ENCODE peak calls at places on chromosomes 13 and 19, in five cellular contexts. S, L, P, X and O are unnamed samples. For H3K9me3, the result is how much of the 10 kb centered on the place peaks cover.

GRCh38 chr13:62626771-62627170 is 1211.1 kb upstream of the PCDH20 start:
- DNase-seq in S (no peak), L (peak), P (no peak), X (no peak), O (no peak)

GRCh38 chr13:112716841-112717520 is 27.1 kb downstream of the ATP11A start:
- DNase-seq in S (no peak), L (no peak), P (no peak), X (no peak), O (no peak)

GRCh38 chr19:45863840-45864628 is at the start of gene FOXA3:
- DNase-seq in S (peak), L (peak), P (peak), X (peak), O (no peak)

GRCh38 chr19:7637374-7638256 is 705 bp downstream of the STXBP2 start:
- DNase-seq in S (no peak), L (peak), P (peak), X (no peak), O (no peak)

GRCh38 chr19:7516281-7516862 is 469 bp downstream of the ZNF358 start:
- DNase-seq in S (peak), L (no peak), P (peak), X (no peak), O (no peak)

GRCh38 chr13:77507931-77508776 is 27.4 kb upstream of the SCEL start:
- DNase-seq in S (peak), L (peak), P (no peak), X (no peak), O (peak)

GRCh38 chr13:91647361-91647970 is 249.0 kb downstream of the GPC5 start:
- DNase-seq in S (peak), L (peak), P (peak), X (peak), O (no peak)

GRCh38 chr19:41612483-41612882 is 14.4 kb downstream of the CEACAM4 start:
- DNase-seq in S (no peak), L (no peak), P (no peak), X (no peak), O (no peak)

GRCh38 chr19:33522371-33522662 is 726 bp upstream of the PEPD start:
- DNase-seq in S (no peak), L (no peak), P (no peak), X (no peak), O (no peak)

GRCh38 chr13:98941536-98941935 is 36.3 kb downstream of the DOCK9 start:
- DNase-seq in S (no peak), L (no peak), P (no peak), X (no peak), O (no peak)

GRCh38 chr13:30580852-30581502 is 36.7 kb upstream of the USPL1 start:
- DNase-seq in S (peak), L (peak), P (no peak), X (no peak), O (no peak)

GRCh38 chr13:75357576-75358295 is 124.2 kb downstream of the TBC1D4 start:
- DNase-seq in S (peak), L (peak), P (peak), X (peak), O (peak)

GRCh38 chr19:56567274-56568120 is at the start of gene ZNF470:
- DNase-seq in S (peak), L (peak), P (peak), X (peak), O (no peak)
- H3K9me3 ChIP-seq in S (under half), L (half or more), P (half or more), X (under half), O (under half)

DNA sequence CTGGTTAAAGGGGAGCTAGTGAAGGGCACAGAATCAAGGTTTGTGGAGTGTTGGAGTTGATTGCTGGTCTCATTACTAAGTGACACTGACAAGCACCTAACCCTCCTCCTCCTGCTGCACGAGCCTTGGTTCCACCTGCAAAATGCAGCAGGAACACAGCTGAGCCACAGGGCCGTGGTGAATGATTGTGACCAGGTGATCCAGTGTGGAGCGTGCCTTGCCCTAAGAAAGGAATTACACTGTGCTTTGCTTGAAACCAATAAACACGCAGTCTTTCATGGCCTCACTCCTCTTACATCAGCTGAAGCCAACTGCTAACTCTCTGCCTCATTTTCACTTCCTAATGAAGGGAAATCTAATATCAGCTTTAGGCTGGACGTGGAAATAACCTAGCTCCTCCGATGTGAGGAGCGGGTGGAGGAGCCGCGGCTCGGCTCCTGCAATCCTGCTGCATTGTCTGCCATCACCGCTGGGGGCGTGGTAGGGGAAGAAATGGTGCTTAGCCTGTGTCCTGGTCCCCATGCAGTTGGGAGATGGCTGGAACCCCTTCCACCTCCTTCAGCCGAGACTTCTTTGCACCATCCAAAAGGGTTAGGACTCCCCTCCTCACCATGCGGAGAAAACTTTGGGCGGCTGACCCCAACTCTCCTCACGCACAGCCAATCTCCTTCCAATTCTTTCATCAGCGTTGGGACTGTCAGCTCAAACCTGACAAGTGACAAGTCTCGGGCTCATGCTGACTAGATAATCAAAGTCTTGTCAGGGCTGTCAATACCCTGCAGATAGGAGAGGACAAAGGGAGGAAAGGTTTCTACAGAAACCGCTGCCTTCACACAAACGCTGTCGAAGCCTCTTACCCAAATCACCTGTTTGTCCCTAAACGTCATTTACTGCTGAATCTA is 427.9 kb downstream of the ZNF536 start:
- DNase-seq in S (peak), L (no peak), P (peak), X (no peak), O (no peak)
- TF ChIP-seq EZH2phosphoT487 in S (no peak), L (no peak), P (no peak), X (no peak), O (no peak)

GRCh38 chr19:51977346-51977745 is 9.3 kb downstream of the ZNF350 start:
- DNase-seq in S (no peak), L (no peak), P (no peak), X (no peak), O (no peak)
- H3K9me3 ChIP-seq in S (under half), L (half or more), P (under half), X (under half), O (under half)

GRCh38 chr13:65091031-65091430 is 2139.1 kb downstream of the PCDH9 start:
- DNase-seq in S (no peak), L (no peak), P (no peak), X (no peak), O (no peak)

GRCh38 chr13:65093352-65093751 is 2136.8 kb downstream of the PCDH9 start:
- DNase-seq in S (no peak), L (no peak), P (no peak), X (peak), O (no peak)

GRCh38 chr13:65085977-65086376 is 2144.2 kb downstream of the PCDH9 start:
- DNase-seq in S (no peak), L (no peak), P (no peak), X (no peak), O (no peak)

GRCh38 chr13:65095118-65095517 is 2135.0 kb downstream of the PCDH9 start:
- DNase-seq in S (no peak), L (no peak), P (no peak), X (peak), O (no peak)

DNA sequence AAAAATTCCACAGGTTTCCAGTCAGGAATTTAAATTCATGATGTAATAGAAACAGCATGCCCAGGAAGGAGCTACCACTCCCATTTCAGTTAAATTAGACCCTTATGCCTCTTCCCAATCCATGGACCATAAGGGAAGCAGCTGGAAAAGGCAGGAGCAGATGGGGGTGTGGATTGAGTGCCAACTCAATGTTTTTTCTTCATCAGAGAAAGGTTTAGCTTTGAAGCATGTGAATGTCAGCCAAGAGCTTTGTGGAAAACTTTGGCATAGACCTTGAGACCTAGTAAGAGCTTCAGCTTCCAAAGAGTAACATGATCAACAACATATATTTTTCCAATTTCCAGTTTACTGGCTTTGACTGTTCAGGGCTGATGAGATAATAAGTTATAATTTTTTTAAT is 2139.9 kb downstream of the PCDH9 start:
- DNase-seq in S (no peak), L (no peak), P (no peak), X (no peak), O (no peak)
- TF ChIP-seq EZH2phosphoT487 in S (no peak), L (no peak), P (no peak), X (no peak), O (no peak)

GRCh38 chr13:18948012-18948663 is 233.5 kb downstream of the TUBA3C start:
- DNase-seq in S (no peak), L (no peak), P (no peak), X (no peak), O (no peak)

GRCh38 chr13:18948664-18949488 is 232.7 kb downstream of the TUBA3C start:
- DNase-seq in S (no peak), L (no peak), P (no peak), X (no peak), O (no peak)

GRCh38 chr13:18947376-18947977 is 234.1 kb downstream of the TUBA3C start:
- DNase-seq in S (no peak), L (no peak), P (no peak), X (no peak), O (no peak)

GRCh38 chr13:18949970-18950369 is 231.7 kb downstream of the TUBA3C start:
- DNase-seq in S (no peak), L (no peak), P (no peak), X (no peak), O (no peak)

DNA sequence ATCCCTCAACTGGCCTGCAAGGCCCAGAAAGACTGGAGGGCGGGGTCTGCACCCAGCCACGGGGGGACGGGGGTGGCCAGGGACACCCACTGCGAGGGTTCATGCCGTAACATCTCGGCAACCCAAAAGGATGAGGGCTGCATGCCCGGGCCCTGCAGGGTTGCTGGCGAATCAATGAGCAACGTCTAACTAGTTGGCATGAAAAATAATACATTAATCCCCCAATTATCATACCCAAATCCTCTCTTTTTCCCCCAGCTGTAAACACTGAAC is 232.2 kb downstream of the TUBA3C start:
- DNase-seq in S (no peak), L (no peak), P (no peak), X (no peak), O (no peak)
- H3K9me3 ChIP-seq in S (under half), L (under half), P (under half), X (under half), O (under half)

DNA sequence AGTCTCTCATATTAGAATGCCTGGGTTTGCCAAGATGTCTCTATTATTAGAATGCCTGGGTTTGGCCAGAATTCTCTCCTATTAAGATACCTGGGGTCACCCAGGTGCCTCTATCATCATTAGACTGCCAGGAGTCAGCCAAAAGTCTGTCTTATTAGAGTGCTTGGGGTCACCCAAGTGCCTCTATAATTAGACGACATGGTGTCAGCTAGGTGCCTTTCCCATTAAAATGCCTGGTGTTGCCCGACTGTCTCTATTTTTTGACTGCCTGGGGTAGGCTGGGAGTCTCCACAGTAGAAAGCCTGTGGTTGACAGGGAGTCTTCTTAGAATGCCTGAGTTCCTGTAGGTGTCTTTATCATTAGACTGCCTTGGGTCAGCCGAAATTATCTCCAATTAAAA is 1536.6 kb downstream of the UQCRFS1 start:
- DNase-seq in S (no peak), L (no peak), P (no peak), X (no peak), O (no peak)
- TF ChIP-seq EZH2phosphoT487 in S (no peak), L (no peak), P (no peak), X (no peak), O (no peak)

DNA sequence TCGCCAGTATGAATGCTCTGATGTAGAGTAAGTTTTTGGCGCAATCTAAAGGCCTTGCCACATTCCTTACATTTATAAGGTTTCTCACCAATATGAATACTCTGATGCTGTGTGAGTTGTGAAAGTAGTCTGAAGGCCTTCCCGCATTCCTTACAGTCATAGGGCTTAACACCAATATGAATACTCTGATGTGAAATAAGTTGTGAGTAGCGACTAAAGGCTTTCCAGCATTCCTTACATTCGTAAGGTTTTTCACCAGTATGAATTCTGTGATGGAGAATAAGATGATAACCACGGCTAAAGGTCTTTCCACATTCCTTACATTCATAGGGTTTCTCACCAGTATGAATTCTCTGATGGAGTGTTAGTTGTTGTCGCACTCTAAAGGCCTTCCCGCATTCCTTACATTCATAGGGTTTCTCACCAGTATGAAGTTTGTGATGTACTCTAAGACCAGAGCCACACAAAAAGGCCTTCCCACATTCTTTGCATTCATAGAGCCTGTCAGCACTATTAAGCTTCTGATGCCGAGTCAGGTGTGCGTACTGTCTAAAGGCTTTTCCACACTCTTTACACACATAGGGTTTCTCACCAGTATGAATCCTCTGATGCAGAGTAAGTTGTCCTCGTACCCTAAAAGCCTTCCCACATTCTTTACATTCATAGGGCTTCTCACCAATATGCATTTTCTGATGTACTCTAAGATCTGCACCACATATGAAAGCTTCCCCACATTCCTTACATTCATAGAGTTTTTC is 14.1 kb upstream of the ZFP14 start:
- DNase-seq in S (no peak), L (no peak), P (no peak), X (no peak), O (no peak)
- H3K9me3 ChIP-seq in S (under half), L (under half), P (half or more), X (under half), O (under half)

DNA sequence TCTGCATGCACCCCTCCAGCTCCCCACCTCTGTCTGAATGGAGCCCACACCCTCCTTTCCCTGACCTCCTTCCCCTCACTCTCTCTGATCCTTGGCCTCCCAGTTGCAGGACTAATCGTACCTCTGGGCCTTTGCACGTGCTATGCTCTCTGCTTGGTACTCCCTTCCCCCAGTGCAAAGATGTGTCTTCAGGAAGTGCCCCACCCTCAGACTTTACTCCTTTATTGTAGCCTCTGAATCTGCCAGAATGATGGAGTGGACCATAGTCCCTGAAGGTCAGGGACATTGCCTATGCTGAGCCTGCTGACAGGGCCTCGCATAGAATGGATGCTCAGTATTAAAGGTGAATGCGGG is 1.3 kb upstream of the JUND start:
- DNase-seq in S (no peak), L (no peak), P (peak), X (no peak), O (no peak)
- TF ChIP-seq EZH2phosphoT487 in S (no peak), L (no peak), P (no peak), X (no peak), O (no peak)